ENCODE peak calls at places on chromosomes 4 and X, in five cellular contexts. One of them, this sample, is unnamed.

GRCh38 chr4:83758331-83758730 is 222.4 kb downstream of the GPAT3 start:
- DNase-seq in fibroblast of lung: no peak
- DNase-seq in HFF-Myc: no peak
- DNase-seq in K562: peak
- DNase-seq in HCT116: no peak
- DNase-seq in this sample: no peak

GRCh38 chrX:115609621-115610020 is 48.6 kb downstream of the PLS3 start:
- DNase-seq in K562: no peak
- DNase-seq in fibroblast of lung: no peak
- DNase-seq in HCT116: no peak
- DNase-seq in HFF-Myc: no peak
- DNase-seq in this sample: no peak

GRCh38 chr4:56953680-56954520 is 23.5 kb downstream of the NOA1 start:
- DNase-seq in K562: no peak
- DNase-seq in HCT116: no peak
- DNase-seq in HFF-Myc: no peak
- DNase-seq in fibroblast of lung: no peak
- DNase-seq in this sample: no peak

GRCh38 chrX:115650916-115651315 is 89.9 kb downstream of the PLS3 start:
- DNase-seq in fibroblast of lung: peak
- DNase-seq in HCT116: peak
- DNase-seq in HFF-Myc: no peak
- DNase-seq in K562: peak
- DNase-seq in this sample: peak

GRCh38 chrX:103157511-103158316 is 57.2 kb upstream of the BEX4 start:
- DNase-seq in HCT116: no peak
- DNase-seq in K562: peak
- DNase-seq in HFF-Myc: no peak
- DNase-seq in fibroblast of lung: peak
- DNase-seq in this sample: no peak

GRCh38 chr4:58261526-58261925 is 1151.3 kb upstream of the IGFBP7 start:
- DNase-seq in fibroblast of lung: no peak
- DNase-seq in HCT116: no peak
- DNase-seq in K562: no peak
- DNase-seq in HFF-Myc: no peak
- DNase-seq in this sample: no peak

GRCh38 chrX:18377802-18378201 is 23.3 kb upstream of the SCML2 start:
- DNase-seq in HFF-Myc: no peak
- DNase-seq in K562: peak
- DNase-seq in HCT116: peak
- DNase-seq in fibroblast of lung: peak
- DNase-seq in this sample: no peak

GRCh38 chr4:108144451-108144850 is 24.3 kb downstream of the LEF1 start:
- DNase-seq in fibroblast of lung: no peak
- DNase-seq in K562: peak
- DNase-seq in HFF-Myc: no peak
- DNase-seq in HCT116: no peak
- DNase-seq in this sample: no peak

GRCh38 chr4:5079581-5079980 is 28.3 kb downstream of the STK32B start:
- DNase-seq in HCT116: no peak
- DNase-seq in HFF-Myc: no peak
- DNase-seq in K562: no peak
- DNase-seq in fibroblast of lung: no peak
- DNase-seq in this sample: no peak

GRCh38 chrX:53714580-53715335 is 28.2 kb upstream of the HUWE1 start:
- DNase-seq in HFF-Myc: peak
- DNase-seq in HCT116: peak
- DNase-seq in fibroblast of lung: peak
- DNase-seq in K562: peak
- DNase-seq in this sample: no peak

GRCh38 chr4:48093949-48094550 is 40.0 kb downstream of the TXK start:
- DNase-seq in HFF-Myc: no peak
- DNase-seq in HCT116: no peak
- DNase-seq in fibroblast of lung: no peak
- DNase-seq in K562: peak
- DNase-seq in this sample: no peak

GRCh38 chr4:166143227-166143626 is 270.2 kb downstream of the TLL1 start:
- DNase-seq in K562: no peak
- DNase-seq in HFF-Myc: no peak
- DNase-seq in HCT116: no peak
- DNase-seq in fibroblast of lung: no peak
- DNase-seq in this sample: no peak

GRCh38 chrX:41027388-41027787 is 57.9 kb upstream of the USP9X start:
- DNase-seq in K562: no peak
- DNase-seq in fibroblast of lung: peak
- DNase-seq in HCT116: no peak
- DNase-seq in HFF-Myc: no peak
- DNase-seq in this sample: peak

GRCh38 chr4:48958582-48958981 is 27.5 kb upstream of the CWH43 start:
- DNase-seq in fibroblast of lung: no peak
- DNase-seq in HFF-Myc: no peak
- DNase-seq in HCT116: no peak
- DNase-seq in K562: no peak
- DNase-seq in this sample: no peak

GRCh38 chrX:81241753-81242152 is 39.9 kb downstream of the SH3BGRL start:
- DNase-seq in K562: no peak
- DNase-seq in HFF-Myc: no peak
- DNase-seq in HCT116: no peak
- DNase-seq in fibroblast of lung: no peak
- DNase-seq in this sample: no peak

GRCh38 chrX:133685806-133686205 is 270.5 kb upstream of the GPC4 start:
- DNase-seq in HFF-Myc: no peak
- DNase-seq in K562: no peak
- DNase-seq in HCT116: no peak
- DNase-seq in fibroblast of lung: no peak
- DNase-seq in this sample: no peak

GRCh38 chrX:38886112-38886511 is 84.9 kb downstream of the MID1IP1 start:
- DNase-seq in HFF-Myc: no peak
- DNase-seq in fibroblast of lung: no peak
- DNase-seq in HCT116: no peak
- DNase-seq in K562: no peak
- DNase-seq in this sample: no peak

GRCh38 chr4:77618383-77619241 is 13.0 kb downstream of the CXCL13 start:
- DNase-seq in K562: peak
- DNase-seq in HCT116: peak
- DNase-seq in HFF-Myc: peak
- DNase-seq in fibroblast of lung: peak
- DNase-seq in this sample: peak

GRCh38 chr4:107183155-107183774 is 147.2 kb upstream of the DKK2 start:
- DNase-seq in HFF-Myc: peak
- DNase-seq in fibroblast of lung: peak
- DNase-seq in K562: peak
- DNase-seq in HCT116: peak
- DNase-seq in this sample: peak

GRCh38 chrX:151789179-151789800 is 54.7 kb downstream of the CNGA2 start:
- DNase-seq in HFF-Myc: peak
- DNase-seq in K562: peak
- DNase-seq in HCT116: no peak
- DNase-seq in fibroblast of lung: peak
- DNase-seq in this sample: peak

GRCh38 chr4:84403656-84404055 is 95.4 kb downstream of the NKX6-1 start:
- DNase-seq in K562: no peak
- DNase-seq in fibroblast of lung: no peak
- DNase-seq in HCT116: no peak
- DNase-seq in HFF-Myc: no peak
- DNase-seq in this sample: no peak

GRCh38 chr4:73070072-73070385 is 513 bp upstream of the COX18 start:
- DNase-seq in HFF-Myc: no peak
- DNase-seq in HCT116: no peak
- DNase-seq in fibroblast of lung: no peak
- DNase-seq in K562: no peak
- DNase-seq in this sample: no peak

GRCh38 chr4:89619230-89619962 is 217.6 kb downstream of the SNCA start:
- DNase-seq in HCT116: no peak
- DNase-seq in fibroblast of lung: no peak
- DNase-seq in HFF-Myc: no peak
- DNase-seq in K562: no peak
- DNase-seq in this sample: no peak

GRCh38 chr4:52253025-52253424 is 201.9 kb downstream of the SPATA18 start:
- DNase-seq in K562: no peak
- DNase-seq in HFF-Myc: no peak
- DNase-seq in fibroblast of lung: no peak
- DNase-seq in HCT116: no peak
- DNase-seq in this sample: no peak

GRCh38 chrX:137428251-137428661 is 137.7 kb upstream of the ZIC3 start:
- DNase-seq in fibroblast of lung: no peak
- DNase-seq in K562: no peak
- DNase-seq in HCT116: no peak
- DNase-seq in HFF-Myc: no peak
- DNase-seq in this sample: no peak

GRCh38 chr4:168440442-168441264 is 39.6 kb downstream of the DDX60L start:
- DNase-seq in fibroblast of lung: peak
- DNase-seq in K562: no peak
- DNase-seq in HCT116: peak
- DNase-seq in HFF-Myc: peak
- DNase-seq in this sample: no peak

GRCh38 chrX:30278365-30278764 is 30.8 kb downstream of the NR0B1 start:
- DNase-seq in HFF-Myc: no peak
- DNase-seq in fibroblast of lung: peak
- DNase-seq in K562: peak
- DNase-seq in HCT116: no peak
- DNase-seq in this sample: no peak

GRCh38 chr4:120731561-120731960 is 191.0 kb downstream of the PRDM5 start:
- DNase-seq in HFF-Myc: no peak
- DNase-seq in K562: no peak
- DNase-seq in fibroblast of lung: no peak
- DNase-seq in HCT116: no peak
- DNase-seq in this sample: peak

GRCh38 chr4:2887343-2887742 is 43.7 kb downstream of the ADD1 start:
- DNase-seq in fibroblast of lung: no peak
- DNase-seq in HFF-Myc: no peak
- DNase-seq in K562: no peak
- DNase-seq in HCT116: no peak
- DNase-seq in this sample: no peak

GRCh38 chr4:37573566-37573965 is 112.6 kb downstream of the RELL1 start:
- DNase-seq in HCT116: no peak
- DNase-seq in K562: no peak
- DNase-seq in HFF-Myc: no peak
- DNase-seq in fibroblast of lung: no peak
- DNase-seq in this sample: no peak

GRCh38 chr4:97185233-97185632 is 958.0 kb downstream of the STPG2 start:
- DNase-seq in HCT116: no peak
- DNase-seq in K562: no peak
- DNase-seq in fibroblast of lung: no peak
- DNase-seq in HFF-Myc: no peak
- DNase-seq in this sample: no peak

GRCh38 chr4:12595986-12596385 is 888.2 kb downstream of the RAB28 start:
- DNase-seq in fibroblast of lung: no peak
- DNase-seq in K562: no peak
- DNase-seq in HCT116: no peak
- DNase-seq in HFF-Myc: no peak
- DNase-seq in this sample: no peak
- TF ChIP-seq CTCF in fibroblast of lung: no peak
- TF ChIP-seq CTCF in K562: no peak
- TF ChIP-seq CTCF in HCT116: peak
- TF ChIP-seq CTCF in HFF-Myc: no peak
- TF ChIP-seq CTCF in this sample: no peak

DNA sequence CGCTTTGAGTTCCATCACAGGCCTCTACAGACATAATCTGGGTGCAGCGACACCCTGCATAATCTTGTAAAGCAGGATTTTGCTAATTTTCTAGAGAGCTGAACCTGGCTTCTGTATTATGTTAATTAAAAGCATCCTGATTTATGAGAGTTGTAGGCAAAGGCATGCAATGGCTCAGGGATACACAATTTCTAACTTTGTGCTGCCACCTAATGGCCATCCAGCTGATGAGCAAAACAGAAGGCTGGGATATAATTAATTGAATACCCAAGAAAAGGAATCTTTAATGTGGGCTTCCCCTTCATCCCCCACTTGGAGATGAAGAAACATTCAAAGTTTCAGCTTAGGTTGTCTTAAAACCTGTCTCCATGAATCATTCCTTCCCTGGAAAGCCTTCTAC is 78.1 kb downstream of the BMP15 start:
- DNase-seq in HCT116: no peak
- DNase-seq in fibroblast of lung: peak
- DNase-seq in K562: peak
- DNase-seq in HFF-Myc: peak
- DNase-seq in this sample: peak
- TF ChIP-seq CTCF in HCT116: peak
- TF ChIP-seq CTCF in fibroblast of lung: peak
- TF ChIP-seq CTCF in K562: peak
- TF ChIP-seq CTCF in HFF-Myc: peak
- TF ChIP-seq CTCF in this sample: peak

DNA sequence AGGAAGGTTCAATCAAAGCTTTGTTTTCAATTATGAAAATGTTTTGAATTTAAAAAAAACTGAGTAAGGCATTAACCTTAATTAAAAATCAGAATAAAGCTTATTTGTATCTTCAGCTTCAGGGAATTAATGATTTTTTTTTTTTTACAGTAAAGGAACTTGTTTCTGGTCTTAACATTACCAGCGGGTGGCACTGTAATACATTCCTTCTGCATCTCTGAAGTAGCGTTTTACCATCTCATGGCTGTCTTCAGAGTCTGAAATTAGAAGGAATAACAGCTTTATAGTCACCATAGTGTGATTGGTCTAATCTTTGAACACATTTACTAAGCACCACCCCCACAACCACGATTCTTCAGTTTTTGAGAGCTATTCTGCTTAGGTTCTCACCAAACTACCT is 102.6 kb downstream of the IL1RAPL2 start:
- DNase-seq in HFF-Myc: no peak
- DNase-seq in HCT116: no peak
- DNase-seq in K562: peak
- DNase-seq in fibroblast of lung: peak
- DNase-seq in this sample: no peak
- TF ChIP-seq CTCF in HFF-Myc: no peak
- TF ChIP-seq CTCF in HCT116: peak
- TF ChIP-seq CTCF in K562: no peak
- TF ChIP-seq CTCF in fibroblast of lung: no peak
- TF ChIP-seq CTCF in this sample: no peak

DNA sequence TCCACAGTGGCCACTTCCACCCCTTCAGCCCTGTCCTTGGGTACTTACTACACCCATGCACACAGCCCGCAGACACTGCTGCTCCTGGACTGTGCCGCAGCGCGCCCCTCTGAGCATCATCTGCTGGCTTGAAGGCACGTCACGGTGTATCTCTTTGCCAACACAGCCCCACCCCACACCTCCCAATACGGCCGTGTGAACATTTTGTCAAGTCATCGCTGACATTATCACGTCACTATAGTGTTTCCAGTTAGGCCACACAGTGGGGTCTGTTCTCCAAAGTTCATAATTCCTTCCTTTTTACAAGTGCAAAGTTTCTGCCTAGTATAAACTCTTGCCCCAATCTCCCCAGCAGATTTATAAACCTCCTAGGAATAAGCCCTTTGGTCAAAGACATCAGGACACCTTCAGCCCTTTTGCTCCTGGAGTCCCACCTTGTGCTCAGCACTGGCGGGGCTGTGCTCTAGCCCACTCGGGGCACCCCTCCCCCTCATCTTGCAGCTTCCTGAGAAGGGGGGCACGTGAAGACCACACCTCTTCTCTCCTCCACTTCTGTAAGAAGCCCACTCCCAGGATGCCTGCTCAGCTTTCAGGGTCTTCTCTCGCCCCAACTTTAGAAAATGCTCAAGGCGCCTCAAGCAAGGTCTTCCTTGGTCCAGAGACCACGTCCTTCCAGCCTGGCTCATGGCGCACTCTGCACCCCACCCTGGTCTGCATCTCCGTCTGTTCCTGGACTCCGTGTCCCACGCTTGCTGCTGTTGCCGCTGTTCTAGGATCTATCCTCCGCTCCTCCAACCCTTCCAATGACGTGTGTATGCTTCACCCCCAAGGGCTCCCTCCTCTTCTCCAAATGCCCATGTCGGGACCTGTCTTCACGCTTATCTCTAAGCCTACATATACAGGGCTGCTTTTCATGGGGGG is 7.2 kb downstream of the FAM53A start:
- DNase-seq in fibroblast of lung: no peak
- DNase-seq in K562: peak
- DNase-seq in HFF-Myc: no peak
- DNase-seq in HCT116: no peak
- DNase-seq in this sample: no peak
- TF ChIP-seq CTCF in fibroblast of lung: no peak
- TF ChIP-seq CTCF in K562: no peak
- TF ChIP-seq CTCF in HFF-Myc: no peak
- TF ChIP-seq CTCF in HCT116: no peak
- TF ChIP-seq CTCF in this sample: no peak

This sample was measured in AG09319.